ENCODE peak calls at places on chromosome 2, in ten cellular contexts. O, V, E, K, I, Z, U, J, S and W are unnamed samples. For H3K4me1, the result is how much of the 10 kb centered on the place peaks cover.

GRCh38 chr2:67503066-67503795 is 106.1 kb downstream of the ETAA1 start:
- DNase-seq in Z (no peak), J (no peak), U (peak), O (no peak), V (no peak), I (no peak), K (no peak), S (no peak), E (peak), W (no peak)

GRCh38 chr2:20250436-20250835 is 25.5 kb upstream of the SDC1 start:
- DNase-seq in J (no peak), I (no peak), K (no peak), V (no peak), U (no peak), E (no peak), S (no peak), O (no peak), Z (no peak), W (no peak)

GRCh38 chr2:15940661-15941482 is 522 bp downstream of the MYCN start:
- DNase-seq in U (no peak), V (no peak), J (no peak), I (peak), Z (no peak), S (no peak), O (no peak), E (no peak), K (peak), W (peak)

GRCh38 chr2:128289439-128289838 is 29.2 kb downstream of the HS6ST1 start:
- DNase-seq in K (no peak), E (no peak), I (no peak), S (no peak), O (peak), J (no peak), Z (peak), U (no peak), V (peak), W (no peak)

GRCh38 chr2:16254356-16254965 is 314.1 kb downstream of the MYCN start:
- DNase-seq in K (no peak), E (no peak), I (no peak), S (no peak), Z (no peak), J (no peak), U (no peak), O (no peak), V (no peak), W (no peak)

GRCh38 chr2:28348149-28348567 is 44.5 kb upstream of the FOSL2 start:
- DNase-seq in U (no peak), I (no peak), V (peak), O (no peak), Z (no peak), S (no peak), E (no peak), K (no peak), J (no peak), W (no peak)

GRCh38 chr2:158828378-158829136 is 33.4 kb downstream of the DAPL1 start:
- DNase-seq in Z (no peak), V (no peak), K (no peak), I (no peak), U (peak), J (no peak), E (peak), O (no peak), S (no peak), W (no peak)

GRCh38 chr2:16862474-16862873 is 196.8 kb upstream of the CYRIA start:
- DNase-seq in V (no peak), I (no peak), S (no peak), K (no peak), U (no peak), Z (no peak), J (no peak), O (no peak), E (no peak), W (no peak)

GRCh38 chr2:44107086-44107740 is 61.5 kb upstream of the PPM1B start:
- DNase-seq in I (no peak), K (no peak), O (no peak), E (no peak), J (no peak), V (no peak), U (no peak), Z (no peak), S (no peak), W (no peak)

GRCh38 chr2:239957681-239958181 is 67.4 kb downstream of the NDUFA10 start:
- DNase-seq in I (no peak), E (no peak), J (no peak), K (peak), S (no peak), O (no peak), U (no peak), Z (peak), V (no peak), W (no peak)

GRCh38 chr2:73187549-73187948 is 14.8 kb upstream of the NOTO start:
- DNase-seq in U (no peak), I (no peak), S (no peak), Z (no peak), V (no peak), O (no peak), J (no peak), E (no peak), K (no peak), W (no peak)

GRCh38 chr2:8623958-8624591 is 57.8 kb upstream of the ID2 start:
- DNase-seq in J (no peak), Z (no peak), E (no peak), K (no peak), I (no peak), U (no peak), S (peak), V (no peak), O (peak), W (peak)

GRCh38 chr2:189252991-189253680 is 73.6 kb upstream of the COL5A2 start:
- DNase-seq in I (no peak), U (no peak), Z (no peak), O (no peak), K (no peak), E (no peak), S (no peak), J (no peak), V (no peak), W (no peak)

GRCh38 chr2:43041661-43042360 is 184.6 kb downstream of the ZFP36L2 start:
- DNase-seq in V (no peak), O (no peak), J (no peak), E (peak), U (peak), K (peak), I (peak), S (no peak), Z (no peak), W (no peak)

GRCh38 chr2:41334159-41334558 is 713.7 kb upstream of the PKDCC start:
- DNase-seq in E (no peak), V (no peak), O (no peak), K (no peak), J (no peak), S (no peak), I (no peak), Z (no peak), U (no peak), W (no peak)

GRCh38 chr2:178066890-178067669 is 5.5 kb downstream of the PDE11A start:
- DNase-seq in O (no peak), S (no peak), J (no peak), Z (no peak), E (peak), I (no peak), K (no peak), V (no peak), U (no peak), W (no peak)

DNA sequence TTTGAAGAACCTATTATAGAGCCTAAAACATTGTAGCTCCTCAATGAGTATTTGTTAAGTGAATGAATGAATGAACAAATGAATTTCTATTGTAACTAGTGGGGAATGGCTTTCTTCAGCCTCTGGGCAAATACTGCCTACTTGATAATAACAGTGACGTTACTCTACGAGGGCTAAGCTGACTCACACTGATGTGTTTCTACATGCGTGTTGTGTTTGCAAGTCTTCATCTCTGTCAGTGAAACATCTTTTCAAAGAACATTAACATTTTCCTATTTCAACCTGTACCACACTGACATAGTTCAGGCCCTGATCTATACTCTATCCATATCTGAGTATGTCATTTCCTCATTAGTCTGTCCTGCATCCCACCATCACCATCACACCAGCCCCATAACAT is 319.9 kb upstream of the ACVR2A start:
- DNase-seq in I (no peak), E (no peak), S (no peak), J (no peak), U (no peak), Z (no peak), K (no peak), V (no peak), O (no peak), W (no peak)
- H3K27ac ChIP-seq in I (no peak), E (no peak), S (no peak), J (no peak), U (no peak), Z (no peak), K (no peak), V (no peak), O (no peak), W (no peak)

GRCh38 chr2:10357770-10358169 is 55.1 kb downstream of the HPCAL1 start:
- DNase-seq in S (no peak), E (no peak), I (no peak), U (no peak), O (no peak), Z (no peak), K (no peak), J (no peak), V (no peak), W (no peak)

GRCh38 chr2:10356459-10356851 is 53.8 kb downstream of the HPCAL1 start:
- DNase-seq in Z (no peak), I (no peak), S (no peak), V (no peak), J (no peak), K (no peak), U (no peak), E (no peak), O (peak), W (no peak)

GRCh38 chr2:10355471-10356458 is 53.1 kb downstream of the HPCAL1 start:
- DNase-seq in U (no peak), O (no peak), S (peak), Z (no peak), J (no peak), V (no peak), I (no peak), E (no peak), K (no peak), W (no peak)

GRCh38 chr2:10359246-10359645 is 56.5 kb downstream of the HPCAL1 start:
- DNase-seq in V (no peak), O (no peak), Z (no peak), S (no peak), J (no peak), K (no peak), I (no peak), E (no peak), U (no peak), W (no peak)

GRCh38 chr2:10357193-10357592 is 54.5 kb downstream of the HPCAL1 start:
- DNase-seq in K (no peak), J (no peak), U (no peak), I (no peak), Z (no peak), O (no peak), E (no peak), V (no peak), S (no peak), W (no peak)
- H3K4me1 ChIP-seq in K (under half), J (under half), U (under half), I (under half), Z (under half), O (under half), E (under half), V (under half), S (under half), W (under half)

GRCh38 chr2:151071382-151071781 is 190.3 kb downstream of the RBM43 start:
- DNase-seq in I (no peak), V (no peak), K (peak), S (peak), E (peak), J (no peak), O (no peak), Z (no peak), U (peak), W (peak)
- TF ChIP-seq CTCF in I (peak), V (no peak), K (peak), S (peak), E (peak), J (no peak), O (no peak), Z (no peak), U (peak), W (no peak)

DNA sequence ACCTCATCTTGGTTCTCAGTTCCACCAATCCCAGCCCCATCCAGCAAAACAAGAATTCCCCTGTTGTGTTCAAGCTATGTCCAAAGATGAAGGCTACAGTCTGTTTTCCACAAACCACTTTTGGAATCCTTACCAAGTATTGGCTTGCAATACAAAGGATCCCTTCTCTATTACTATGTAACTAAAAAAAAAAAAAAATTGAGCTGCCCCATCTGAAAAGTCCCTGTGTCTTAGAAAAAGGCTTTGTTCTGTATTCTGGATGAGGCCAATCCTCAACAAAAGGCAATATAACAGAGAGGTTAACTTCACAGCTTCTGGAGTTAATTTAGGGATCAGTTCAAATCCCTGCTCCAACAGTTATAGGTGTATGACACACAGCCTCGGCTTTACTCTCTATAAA is 61.1 kb upstream of the ATL2 start:
- DNase-seq in O (no peak), Z (no peak), S (no peak), V (no peak), I (no peak), J (no peak), E (no peak), U (no peak), K (no peak), W (no peak)
- H3K27ac ChIP-seq in O (no peak), Z (no peak), S (no peak), V (no peak), I (no peak), J (no peak), E (no peak), U (no peak), K (no peak), W (peak)

GRCh38 chr2:62469114-62469513 is 36.9 kb downstream of the TMEM17 start:
- DNase-seq in I (no peak), V (no peak), O (no peak), S (no peak), J (no peak), Z (no peak), K (no peak), E (no peak), U (no peak), W (no peak)

GRCh38 chr2:62465741-62466500 is 40.1 kb downstream of the TMEM17 start:
- DNase-seq in K (no peak), Z (no peak), U (peak), V (no peak), E (peak), S (no peak), J (no peak), O (no peak), I (no peak), W (no peak)

GRCh38 chr2:62466501-62466854 is 39.5 kb downstream of the TMEM17 start:
- DNase-seq in S (no peak), K (no peak), J (no peak), V (no peak), U (no peak), I (no peak), E (no peak), Z (no peak), O (no peak), W (no peak)

GRCh38 chr2:62467100-62467474 is 38.9 kb downstream of the TMEM17 start:
- DNase-seq in I (no peak), U (no peak), J (no peak), V (no peak), Z (no peak), E (no peak), S (no peak), K (no peak), O (no peak), W (no peak)

DNA sequence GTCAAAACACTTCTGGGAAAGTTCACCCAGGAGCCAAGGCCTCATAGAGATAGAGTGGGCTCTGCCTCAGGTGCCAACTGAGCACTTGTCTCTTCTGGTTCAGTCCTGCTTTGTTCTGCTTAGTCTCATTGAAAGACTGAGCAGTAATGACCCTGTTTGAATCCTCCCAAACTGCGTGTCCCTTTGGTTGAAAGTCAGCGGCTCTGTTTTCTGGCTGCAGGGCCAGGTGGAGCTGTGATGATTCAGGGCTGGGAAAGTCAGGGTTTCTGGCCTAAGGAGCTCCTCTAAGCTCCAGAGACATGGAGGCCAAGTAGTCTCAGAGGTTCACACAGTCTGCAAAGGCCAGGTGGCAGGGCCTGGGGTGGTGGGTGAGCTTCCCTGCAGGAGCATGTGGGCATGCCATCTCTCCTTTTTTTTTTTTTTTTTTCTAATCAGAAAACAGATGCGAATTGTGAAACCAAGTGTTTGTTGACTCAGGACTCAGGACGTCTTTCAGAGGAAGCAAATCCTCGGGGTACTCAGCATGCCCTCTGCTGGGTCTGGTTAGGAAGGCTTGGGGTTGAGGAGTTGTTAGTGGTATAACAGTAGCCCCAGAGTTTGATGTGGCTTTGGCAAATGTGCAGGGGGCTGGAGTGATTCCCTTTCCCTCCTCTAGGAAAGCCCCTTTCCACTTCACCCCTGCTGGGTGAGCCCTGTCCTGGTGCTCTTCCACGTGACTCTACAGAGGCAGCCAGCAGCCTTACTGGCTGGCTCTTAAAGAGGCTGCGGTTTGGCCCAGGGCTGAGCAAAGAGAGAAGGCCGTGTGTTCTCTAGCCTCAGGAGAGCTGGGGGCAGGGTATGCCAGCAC is 38.3 kb downstream of the TMEM17 start:
- DNase-seq in S (no peak), U (peak), K (no peak), V (peak), Z (peak), I (peak), O (no peak), J (no peak), E (no peak), W (peak)
- H3K4me1 ChIP-seq in S (under half), U (under half), K (under half), V (under half), Z (under half), I (under half), O (under half), J (under half), E (under half), W (half or more)

GRCh38 chr2:236867441-236868260 is 218.0 kb upstream of the COPS8 start:
- DNase-seq in V (no peak), S (no peak), K (no peak), Z (no peak), U (no peak), I (no peak), E (peak), O (no peak), J (no peak), W (no peak)
- TF ChIP-seq CTCF in V (no peak), S (no peak), K (no peak), Z (no peak), U (no peak), I (no peak), E (no peak), O (no peak), J (no peak), W (no peak)